ENCODE peak calls at places on chromosomes 4 and X, in five cellular contexts. T, P, E, C and M are unnamed samples.

GRCh38 chr4:108155373-108155772 is 13.4 kb downstream of the LEF1 start:
- DNase-seq in P (no peak), E (no peak), C (no peak), T (no peak), M (no peak)

GRCh38 chrX:154653048-154653401 is 354 bp downstream of the CTAG2 start:
- DNase-seq in T (no peak), E (no peak), C (no peak), P (no peak), M (no peak)

GRCh38 chr4:8285143-8285975 is 15.8 kb downstream of the HTRA3 start:
- DNase-seq in C (no peak), E (no peak), T (no peak), P (no peak), M (no peak)

GRCh38 chr4:145583656-145584055 is 35.5 kb upstream of the MMAA start:
- DNase-seq in T (peak; percentile 10), P (no peak), C (no peak), E (peak; percentile 28), M (no peak)

GRCh38 chr4:7939377-7940108 is at the start of gene AFAP1:
- DNase-seq in P (peak; percentile 33), E (peak; percentile 97), C (peak; percentile 89), T (peak; percentile 94), M (peak; percentile 86)

GRCh38 chr4:11424000-11424399 is 4.7 kb downstream of the HS3ST1 start:
- DNase-seq in E (peak; percentile 6), C (no peak), T (peak; percentile 75), P (no peak), M (no peak)

GRCh38 chr4:119284876-119285611 is 36.9 kb downstream of the FABP2 start:
- DNase-seq in P (no peak), E (peak; percentile 44), C (no peak), T (peak; percentile 36), M (peak; percentile 15)

GRCh38 chr4:150358691-150359090 is 223.3 kb upstream of the MAB21L2 start:
- DNase-seq in T (no peak), P (no peak), C (no peak), E (no peak), M (no peak)

GRCh38 chr4:138834029-138834428 is 181.6 kb upstream of the NOCT start:
- DNase-seq in P (no peak), T (no peak), E (no peak), C (no peak), M (no peak)

GRCh38 chrX:132043977-132044376 is 20.9 kb downstream of the STK26 start:
- DNase-seq in T (no peak), C (no peak), E (no peak), P (no peak), M (no peak)

GRCh38 chr4:7761720-7762119 is 177.9 kb downstream of the AFAP1 start:
- DNase-seq in T (peak; percentile 69), P (peak; percentile 50), C (peak; percentile 69), E (peak; percentile 75), M (peak; percentile 50)

GRCh38 chr4:119955256-119955655 is 111.4 kb downstream of the MAD2L1 start:
- DNase-seq in C (no peak), T (no peak), E (no peak), P (no peak), M (no peak)

GRCh38 chrX:121336831-121337421 is 289.5 kb downstream of the GLUD2 start:
- DNase-seq in E (no peak), T (no peak), P (no peak), C (no peak), M (no peak)

GRCh38 chr4:58301384-58301783 is 1191.2 kb upstream of the IGFBP7 start:
- DNase-seq in P (no peak), T (peak; percentile 27), C (no peak), E (no peak), M (no peak)

GRCh38 chr4:73208376-73208775 is 50.2 kb downstream of the ANKRD17 start:
- DNase-seq in C (no peak), P (no peak), E (peak; percentile 76), T (no peak), M (no peak)

GRCh38 chr4:100591156-100591876 is 73.5 kb upstream of the EMCN start:
- DNase-seq in E (no peak), T (no peak), C (peak; percentile 28), P (no peak), M (no peak)

GRCh38 chrX:107629533-107629909 is 1.2 kb downstream of the PRPS1 start:
- DNase-seq in T (peak; percentile 29), C (no peak), E (peak; percentile 63), P (no peak), M (peak; percentile 10)

GRCh38 chr4:8189551-8190466 is 9.3 kb upstream of the SH3TC1 start:
- DNase-seq in E (no peak), C (no peak), T (no peak), P (no peak), M (no peak)

GRCh38 chr4:88949605-88950004 is 107.4 kb downstream of the FAM13A start:
- DNase-seq in C (no peak), E (no peak), T (no peak), P (no peak), M (no peak)

GRCh38 chrX:16786791-16787735 is 797 bp downstream of the TXLNG start:
- DNase-seq in T (peak; percentile 8), C (peak; percentile 27), P (no peak), E (peak; percentile 53), M (peak; percentile 49)

GRCh38 chr4:7158991-7159390 is 33.3 kb upstream of the SORCS2 start:
- DNase-seq in T (no peak), C (peak; percentile 11), P (no peak), E (no peak), M (no peak)

GRCh38 chr4:18954538-18954937 is 933.0 kb upstream of the LCORL start:
- DNase-seq in C (no peak), T (no peak), E (no peak), P (no peak), M (no peak)

GRCh38 chr4:7799723-7800122 is 139.9 kb downstream of the AFAP1 start:
- DNase-seq in E (no peak), C (no peak), T (no peak), P (no peak), M (no peak)

GRCh38 chr4:7195546-7196282 is 3.4 kb downstream of the SORCS2 start:
- DNase-seq in P (no peak), E (peak; percentile 37), C (no peak), T (peak; percentile 33), M (no peak)

GRCh38 chrX:65677954-65678469 is 10.6 kb downstream of the MSN start:
- DNase-seq in T (peak; percentile 93), P (no peak), C (peak; percentile 83), E (peak; percentile 87), M (no peak)

GRCh38 chr4:153649572-153649991 is 34.5 kb upstream of the TLR2 start:
- DNase-seq in E (peak; percentile 56), P (no peak), C (no peak), T (no peak), M (no peak)

GRCh38 chrX:85084770-85085393 is 81.2 kb downstream of the APOOL start:
- DNase-seq in P (no peak), C (no peak), E (peak; percentile 34), T (peak; percentile 40), M (no peak)

GRCh38 chr4:120830204-120830603 is 92.3 kb downstream of the PRDM5 start:
- DNase-seq in E (no peak), T (peak; percentile 54), C (no peak), P (no peak), M (no peak)

GRCh38 chr4:105092768-105093167 is 53.9 kb upstream of the TET2 start:
- DNase-seq in E (peak; percentile 48), T (peak; percentile 59), C (no peak), P (no peak), M (no peak)

DNA sequence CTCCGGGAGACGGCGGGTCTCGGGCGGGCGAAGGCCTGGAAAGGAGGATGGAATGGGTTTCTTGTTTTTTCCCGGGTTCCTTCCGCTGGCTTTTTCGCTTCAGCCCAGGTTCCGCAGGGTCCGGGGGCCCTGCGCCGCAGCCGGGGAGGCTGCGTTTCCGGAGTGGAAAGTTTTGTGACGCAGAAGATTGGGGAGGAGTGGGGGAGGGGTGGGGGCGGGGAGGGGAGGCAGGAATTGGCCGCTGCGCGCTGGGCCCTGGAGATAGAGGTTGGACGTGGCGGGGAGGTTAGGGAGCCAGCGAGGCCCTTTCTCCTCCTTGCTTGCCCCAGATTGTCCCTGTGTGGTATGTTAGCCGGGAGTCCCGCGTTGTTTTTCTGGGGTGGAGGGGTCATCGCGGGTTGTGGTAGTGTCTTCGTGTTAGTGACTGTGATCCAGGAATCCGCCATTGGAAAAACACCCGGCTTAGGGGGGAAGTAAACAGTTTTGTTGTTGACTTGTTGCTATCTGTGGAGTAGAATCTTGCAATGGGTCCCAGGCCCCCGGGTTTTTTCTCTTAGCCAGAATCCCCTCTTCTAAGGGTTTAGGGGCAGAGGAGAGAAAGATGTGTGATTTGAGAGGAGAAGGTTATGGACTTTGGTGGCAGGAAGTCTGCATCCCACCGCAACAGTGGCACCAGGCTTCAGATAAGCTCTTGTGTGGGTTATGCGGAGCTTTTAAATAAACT is 1.1 kb downstream of the DDX3X start:
- DNase-seq in C (peak; percentile 76), E (peak; percentile 78), T (peak; percentile 73), P (no peak), M (peak; percentile 82)
- H3K36me3 ChIP-seq in C (no peaks in the 10 kb centered on the region), E (peaks cover 8% of the 10 kb centered on the region), T (peaks cover 4% of the 10 kb centered on the region), P (peaks cover under 1% of the 10 kb centered on the region), M (peaks cover 4% of the 10 kb centered on the region)

GRCh38 chr4:147530153-147530552 is 49.3 kb downstream of the EDNRA start:
- DNase-seq in T (no peak), P (no peak), E (no peak), C (no peak), M (no peak)

GRCh38 chr4:147539959-147540358 is 59.1 kb downstream of the EDNRA start:
- DNase-seq in C (no peak), P (no peak), T (no peak), E (peak; percentile 33), M (no peak)

GRCh38 chr4:147530723-147531122 is 49.8 kb downstream of the EDNRA start:
- DNase-seq in T (no peak), C (no peak), P (no peak), E (no peak), M (no peak)

GRCh38 chr4:147535161-147535560 is 54.3 kb downstream of the EDNRA start:
- DNase-seq in C (no peak), P (no peak), E (no peak), T (no peak), M (no peak)
- H3K36me3 ChIP-seq in C (no peaks in the 10 kb centered on the region), P (no peaks in the 10 kb centered on the region), E (no peaks in the 10 kb centered on the region), T (peaks cover 5% of the 10 kb centered on the region), M (no peaks in the 10 kb centered on the region)

DNA sequence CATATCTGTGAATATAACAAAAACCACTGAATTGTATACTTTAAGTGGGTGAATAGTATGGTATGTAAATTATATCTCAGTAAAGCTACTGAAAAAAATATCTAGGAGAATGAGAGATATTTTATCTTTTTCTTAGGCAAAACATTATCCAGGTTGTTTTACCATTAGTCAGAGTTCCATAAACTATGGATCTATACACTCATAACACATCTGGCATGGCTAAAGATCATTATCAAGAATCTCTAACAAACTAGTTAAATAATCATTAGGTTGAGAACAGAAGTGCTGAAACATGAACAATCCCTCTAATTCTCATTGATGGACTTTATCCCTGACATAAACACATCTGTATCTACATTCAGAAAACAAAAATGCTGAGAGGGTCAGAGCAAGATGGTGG is 15.6 kb downstream of the MED14 start:
- DNase-seq in T (no peak), E (no peak), C (no peak), P (no peak), M (no peak)
- H3K36me3 ChIP-seq in T (no peaks in the 10 kb centered on the region), E (no peaks in the 10 kb centered on the region), C (no peaks in the 10 kb centered on the region), P (no peaks in the 10 kb centered on the region), M (no peaks in the 10 kb centered on the region)

DNA sequence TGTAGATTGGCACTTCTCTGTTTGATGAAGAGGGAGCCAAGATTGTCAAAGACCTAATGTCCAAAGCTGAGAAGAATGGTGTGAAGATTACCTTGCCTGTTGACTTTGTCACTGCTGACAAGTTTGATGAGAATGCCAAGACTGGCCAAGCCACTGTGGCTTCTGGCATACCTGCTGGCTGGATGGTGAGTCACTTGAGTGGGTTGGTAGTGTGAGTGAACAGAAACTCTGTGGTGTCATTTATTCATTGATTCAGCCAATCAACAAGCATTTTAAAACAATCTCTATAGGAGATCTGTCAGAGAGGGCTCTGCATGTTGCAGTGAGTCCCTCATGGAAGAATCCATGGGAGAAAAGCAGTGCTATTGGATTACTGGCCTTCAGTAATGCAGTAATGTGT is 16.3 kb downstream of the TAF9B start:
- DNase-seq in P (no peak), E (peak; percentile 67), C (no peak), T (no peak), M (no peak)
- H3K36me3 ChIP-seq in P (peaks cover 23% of the 10 kb centered on the region), E (peaks cover 80% of the 10 kb centered on the region), C (no peaks in the 10 kb centered on the region), T (peaks cover 46% of the 10 kb centered on the region), M (peaks cover 40% of the 10 kb centered on the region)